ENCODE peak calls at places on chromosomes 12 and 14, in ten cellular contexts. G is nephron progenitor cell, X is HS-27A, P is left lobe of liver, T is fibroblast of mammary gland, B is hippocampal formation, K is mucosa of gallbladder, N is RWPE1, Y is SK-N-DZ, U is HTR-8/SVneo. E is an unnamed sample.

GRCh38 chr14:102320033-102320660 is 601 bp downstream of the ZNF839 start:
- DNase-seq in K (peak), B (no peak), U (no peak), N (no peak), G (peak), X (no peak), T (peak), P (no peak), Y (no peak), E (peak)

GRCh38 chr14:55136868-55137785 is 8.1 kb downstream of the LGALS3 start:
- DNase-seq in K (peak), N (no peak), G (no peak), T (peak), U (no peak), Y (no peak), B (peak), X (no peak), P (no peak), E (no peak)

GRCh38 chr14:58865520-58866281 is 227.9 kb downstream of the DACT1 start:
- DNase-seq in U (no peak), X (no peak), N (no peak), P (no peak), K (no peak), B (peak), G (no peak), T (peak), Y (no peak), E (no peak)

GRCh38 chr14:69580009-69580577 is 5.4 kb upstream of the CCDC177 start:
- DNase-seq in K (peak), X (no peak), G (peak), U (peak), N (peak), B (no peak), T (peak), Y (peak), P (peak), E (peak)

GRCh38 chr12:68587448-68587873 is 23.2 kb upstream of the RAP1B start:
- DNase-seq in N (no peak), Y (no peak), K (no peak), X (no peak), G (no peak), U (no peak), T (no peak), B (no peak), P (no peak), E (no peak)

GRCh38 chr14:69133206-69134125 is 19.5 kb downstream of the DCAF5 start:
- DNase-seq in P (no peak), Y (no peak), B (no peak), K (no peak), T (peak), U (peak), X (no peak), N (no peak), G (no peak), E (peak)

GRCh38 chr12:130424858-130425697 is 87.4 kb downstream of the PIWIL1 start:
- DNase-seq in X (no peak), P (peak), K (no peak), G (no peak), U (no peak), B (no peak), T (no peak), N (no peak), Y (no peak), E (no peak)

GRCh38 chr12:48978741-48979601 is 849 bp downstream of the WNT1 start:
- DNase-seq in P (no peak), G (no peak), N (no peak), Y (no peak), K (no peak), B (no peak), T (no peak), U (no peak), X (no peak), E (no peak)

GRCh38 chr12:21169878-21170472 is 39.0 kb downstream of the SLCO1B1 start:
- DNase-seq in T (peak), G (peak), B (no peak), K (no peak), X (peak), U (peak), N (peak), Y (peak), P (no peak), E (peak)

GRCh38 chr12:124238886-124239285 is 56.0 kb upstream of the RFLNA start:
- DNase-seq in X (no peak), G (no peak), U (no peak), T (no peak), K (peak), B (no peak), P (no peak), Y (no peak), N (no peak), E (no peak)

GRCh38 chr12:123923927-123924326 is 48.7 kb downstream of the CCDC92 start:
- DNase-seq in N (no peak), B (no peak), G (no peak), Y (no peak), U (no peak), T (no peak), P (no peak), K (no peak), X (no peak), E (no peak)

GRCh38 chr12:98418357-98419075 is 96.9 kb upstream of the TMPO start:
- DNase-seq in G (peak), X (peak), U (peak), P (no peak), K (peak), N (peak), B (no peak), T (peak), Y (peak), E (no peak)

GRCh38 chr12:54723653-54724256 is 75.6 kb upstream of the DCD start:
- DNase-seq in Y (no peak), K (no peak), X (no peak), P (no peak), B (no peak), T (peak), U (no peak), G (no peak), N (no peak), E (peak)

GRCh38 chr14:62957562-62957961 is 87.7 kb downstream of the KCNH5 start:
- DNase-seq in Y (no peak), K (no peak), T (peak), G (no peak), U (peak), B (no peak), P (no peak), X (peak), N (peak), E (peak)

GRCh38 chr12:108306014-108306501 is 33.1 kb downstream of the CMKLR1 start:
- DNase-seq in P (no peak), Y (no peak), N (peak), G (no peak), T (peak), B (no peak), X (peak), U (no peak), K (no peak), E (peak)

GRCh38 chr14:95686935-95687334 is 709 bp downstream of the TCL1B start:
- DNase-seq in G (no peak), U (no peak), X (no peak), T (no peak), K (no peak), Y (no peak), B (no peak), N (no peak), P (peak), E (no peak)

GRCh38 chr14:67815573-67816235 is 686 bp downstream of the ZFYVE26 start:
- DNase-seq in Y (no peak), N (no peak), T (peak), X (no peak), K (no peak), U (no peak), P (no peak), B (no peak), G (no peak), E (peak)

GRCh38 chr12:16612647-16613046 is 6.7 kb upstream of the LMO3 start:
- DNase-seq in K (no peak), X (no peak), B (no peak), P (no peak), G (no peak), N (peak), Y (no peak), U (no peak), T (peak), E (no peak)

E was measured in RKO.